ENCODE peak calls at places on chromosome 7, in four cellular contexts. S, Q, K and J are unnamed samples.

GRCh38 chr7:137354361-137354760 is 10.8 kb upstream of the PTN start:
- DNase-seq in S (no peak), Q (no peak), K (no peak), J (no peak)

GRCh38 chr7:154892459-154892858 is 110.5 kb downstream of the PAXIP1 start:
- DNase-seq in K (peak; percentile 40), S (no peak), Q (no peak), J (no peak)

GRCh38 chr7:70608229-70608628 is 523.7 kb upstream of the GALNT17 start:
- DNase-seq in K (no peak), S (no peak), Q (no peak), J (no peak)

GRCh38 chr7:130207642-130208041 is at the start of gene SSMEM1:
- DNase-seq in S (no peak), Q (no peak), K (peak; percentile 77), J (no peak)

GRCh38 chr7:67913604-67914003 is 917.0 kb downstream of the TYW1 start:
- DNase-seq in S (no peak), Q (no peak), K (no peak), J (no peak)

GRCh38 chr7:41134242-41134872 is 568.5 kb downstream of the INHBA start:
- DNase-seq in Q (peak; percentile 64), K (no peak), S (no peak), J (peak; percentile 37)

GRCh38 chr7:90607196-90607595 is 11.1 kb downstream of the CDK14 start:
- DNase-seq in Q (no peak), S (no peak), K (no peak), J (no peak)

GRCh38 chr7:127683776-127684681 is 32.0 kb downstream of the SND1 start:
- DNase-seq in K (no peak), Q (peak; percentile 82), S (no peak), J (no peak)

GRCh38 chr7:31735991-31736982 is 49.3 kb downstream of the PPP1R17 start:
- DNase-seq in Q (no peak), K (peak; percentile 62), S (peak; percentile 49), J (peak; percentile 15)

GRCh38 chr7:151897951-151898686 is 21.2 kb upstream of the PRKAG2 start:
- DNase-seq in S (no peak), K (no peak), Q (no peak), J (no peak)

GRCh38 chr7:114718861-114719260 is 203.0 kb upstream of the MDFIC start:
- DNase-seq in K (no peak), S (no peak), Q (peak; percentile 7), J (no peak)

DNA sequence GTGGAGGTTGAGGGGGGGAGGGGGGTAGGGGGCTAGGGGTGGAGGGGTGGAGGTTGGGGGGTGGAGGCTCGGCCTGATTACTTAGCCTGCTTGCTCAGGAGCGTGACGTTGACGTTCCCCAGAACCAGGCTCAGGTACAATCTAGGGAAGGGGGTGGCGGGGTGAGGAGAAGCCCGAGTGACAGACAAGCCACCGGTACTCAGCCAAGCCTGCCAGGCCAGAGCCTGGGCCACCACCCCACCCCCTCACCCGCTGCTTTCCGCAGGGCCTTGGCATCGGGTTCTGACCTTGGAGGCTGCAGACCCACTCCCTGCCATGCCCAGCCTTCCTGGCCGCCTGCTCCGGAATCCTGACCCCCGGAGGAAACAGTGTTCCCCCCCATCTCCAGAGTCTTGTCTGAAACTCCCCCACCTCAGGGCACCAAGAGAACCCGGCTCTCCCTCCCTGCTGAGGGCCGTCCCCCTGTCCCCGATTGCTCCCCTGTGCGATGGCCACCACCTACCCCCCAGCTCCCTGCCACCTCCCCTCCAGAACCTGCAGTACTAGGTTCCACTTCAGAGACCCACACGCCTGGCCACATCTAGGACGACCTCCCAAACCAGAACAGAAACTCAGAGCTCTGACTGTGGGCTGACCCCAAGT is 5.2 kb downstream of the TMEM120A start:
- DNase-seq in Q (no peak), S (no peak), K (no peak), J (peak; percentile 52)
- TF ChIP-seq POLR2AphosphoS5 in Q (no peak), S (no peak), K (no peak), J (no peak)

GRCh38 chr7:50068026-50068425 is 25.0 kb downstream of the ZPBP start:
- DNase-seq in Q (no peak), K (peak; percentile 2), S (no peak), J (no peak)
- TF ChIP-seq SPI1 in Q (no peak), K (no peak), S (no peak), J (peak; percentile 19)

GRCh38 chr7:100946766-100947365 is 2.5 kb upstream of the MUC3A start:
- DNase-seq in K (no peak), Q (no peak), S (no peak), J (no peak)

GRCh38 chr7:100944138-100944537 is 5.2 kb upstream of the MUC3A start:
- DNase-seq in K (no peak), Q (no peak), S (no peak), J (no peak)

GRCh38 chr7:100946111-100946510 is 3.2 kb upstream of the MUC3A start:
- DNase-seq in Q (no peak), S (no peak), K (no peak), J (no peak)

GRCh38 chr7:100943693-100944092 is 5.6 kb upstream of the MUC3A start:
- DNase-seq in S (no peak), Q (no peak), K (no peak), J (no peak)

GRCh38 chr7:100942038-100942774 is 7.1 kb upstream of the MUC3A start:
- DNase-seq in K (no peak), S (no peak), Q (no peak), J (no peak)
- TF ChIP-seq POLR2AphosphoS5 in K (no peak), S (no peak), Q (no peak), J (no peak)

DNA sequence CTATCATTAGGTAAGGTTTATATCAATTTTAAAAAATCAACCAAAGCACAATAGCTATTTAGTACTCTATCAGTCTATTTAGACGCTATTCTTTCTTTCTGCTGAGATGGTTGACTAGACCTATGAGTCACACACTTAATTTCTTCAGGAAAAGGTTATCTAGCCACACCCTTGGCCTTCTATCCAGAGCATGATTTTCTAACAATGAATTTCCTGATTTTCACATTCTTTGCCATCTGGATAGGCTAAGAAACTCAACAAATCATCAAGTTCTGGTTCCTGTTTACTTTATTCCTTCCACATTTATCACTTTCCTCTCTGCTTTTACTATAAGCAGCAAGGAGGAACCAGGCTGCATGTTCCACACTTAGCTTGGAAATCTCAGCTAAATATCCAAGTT is 8.1 kb downstream of the PRPS1L1 start:
- DNase-seq in Q (no peak), S (no peak), K (no peak), J (no peak)
- TF ChIP-seq SPI1 in Q (no peak), S (no peak), K (no peak), J (no peak)

DNA sequence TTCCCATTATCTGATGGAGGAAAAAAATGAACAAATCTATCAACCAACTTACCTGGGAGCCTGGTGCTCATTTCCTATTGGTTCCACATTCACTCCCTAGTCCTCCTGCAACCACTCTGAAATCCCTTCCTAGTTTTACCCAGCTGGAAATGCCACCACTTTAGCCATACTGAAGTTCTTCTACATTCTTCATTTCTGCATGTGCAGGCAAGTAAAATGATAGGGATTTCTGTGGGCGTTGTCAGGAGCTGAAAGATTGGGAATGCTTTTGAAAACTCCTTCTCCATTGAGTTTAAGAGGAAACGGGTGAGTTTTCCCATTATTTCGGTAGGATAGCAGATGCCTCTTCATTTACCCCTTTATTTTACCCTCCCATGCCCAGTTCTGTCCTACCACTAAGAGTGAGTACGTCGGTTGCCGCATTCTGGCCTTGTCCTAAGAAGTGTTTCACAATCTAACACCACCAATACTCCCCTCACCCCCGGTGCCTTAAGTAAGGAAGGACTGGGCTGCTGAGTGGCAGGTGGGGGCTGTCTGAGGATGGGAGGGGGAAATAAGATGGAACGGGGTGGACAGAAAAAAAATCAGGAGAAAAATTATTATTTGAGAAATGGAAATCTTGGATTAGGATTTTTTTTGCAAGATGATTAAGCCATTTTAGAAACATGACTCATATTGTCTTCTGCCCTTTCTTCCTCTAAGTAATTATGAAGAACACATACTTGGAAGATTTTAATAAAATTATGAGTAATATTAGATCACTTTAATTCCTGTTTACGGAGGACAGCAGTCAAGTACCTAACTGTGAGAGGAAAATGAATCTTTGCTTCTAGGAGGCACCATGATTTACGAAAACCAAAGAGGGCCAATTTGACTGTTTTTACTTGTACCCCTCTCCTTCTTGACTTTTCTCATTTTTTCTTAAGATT is 13.2 kb upstream of the TAS2R60 start:
- DNase-seq in Q (no peak), S (no peak), K (no peak), J (no peak)
- TF ChIP-seq POLR2AphosphoS5 in Q (no peak), S (no peak), K (no peak), J (no peak)

GRCh38 chr7:16136896-16137295 is 284.4 kb downstream of the CRPPA start:
- DNase-seq in S (no peak), Q (no peak), K (no peak), J (no peak)

GRCh38 chr7:16130127-16131110 is 290.9 kb downstream of the CRPPA start:
- DNase-seq in Q (no peak), K (no peak), S (no peak), J (no peak)

GRCh38 chr7:16137944-16138343 is 283.4 kb downstream of the CRPPA start:
- DNase-seq in S (no peak), K (no peak), Q (no peak), J (no peak)

GRCh38 chr7:16135628-16136027 is 285.7 kb downstream of the CRPPA start:
- DNase-seq in K (no peak), S (no peak), Q (no peak), J (no peak)
- TF ChIP-seq SPI1 in K (no peak), S (no peak), Q (no peak), J (no peak)

DNA sequence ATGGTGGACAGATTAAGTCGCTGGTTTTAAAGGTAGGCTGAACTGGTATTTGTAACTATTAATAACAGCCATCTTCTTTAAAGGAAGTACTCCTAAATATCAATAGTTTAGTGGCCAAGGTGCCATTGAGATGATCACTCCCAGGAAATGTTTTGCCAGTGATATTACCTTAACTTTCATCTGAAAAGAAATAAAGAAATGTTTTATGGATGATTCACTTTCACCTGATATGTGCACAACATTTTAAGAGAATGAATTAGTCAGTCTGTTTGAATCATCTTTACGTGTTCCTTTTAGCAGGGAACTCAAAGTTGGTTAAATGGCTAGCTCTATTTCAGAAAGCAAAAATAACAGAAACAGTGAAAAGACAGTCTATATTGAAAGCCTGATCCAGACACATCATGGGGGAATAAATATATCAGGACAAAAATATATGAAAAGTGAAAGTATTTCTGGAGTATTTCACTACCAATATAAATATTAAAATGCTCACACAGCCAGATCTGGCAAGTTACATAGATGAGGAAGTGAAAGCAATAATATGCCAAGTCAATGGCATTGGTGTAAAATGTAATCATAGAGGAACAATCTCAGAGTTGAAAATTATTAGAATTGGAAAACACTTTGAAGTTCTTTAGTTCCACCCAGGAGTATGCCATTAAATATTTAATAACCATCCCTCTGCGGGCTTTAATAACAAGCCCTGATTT is 20.8 kb downstream of the MET start:
- DNase-seq in S (no peak), K (no peak), Q (no peak), J (no peak)
- TF ChIP-seq POLR2AphosphoS5 in S (no peak), K (no peak), Q (no peak), J (no peak)